ENCODE peak calls at places on chromosome 1, in five cellular contexts. One of them, this sample, is unnamed. For H3K36me3 and H3K9me3, the result is how much of the 10 kb centered on the place peaks cover.

GRCh38 chr1:160707171-160708109 is 4.2 kb downstream of the CD48 start:
- DNase-seq in esophagus squamous epithelium: no peak
- DNase-seq in IMR-90: no peak
- DNase-seq in neural progenitor cell: no peak
- DNase-seq in mucosa of descending colon: no peak
- DNase-seq in this sample: no peak

GRCh38 chr1:33563702-33564101 is 91.3 kb downstream of the ZSCAN20 start:
- DNase-seq in mucosa of descending colon: no peak
- DNase-seq in esophagus squamous epithelium: no peak
- DNase-seq in IMR-90: no peak
- DNase-seq in neural progenitor cell: no peak
- DNase-seq in this sample: no peak

GRCh38 chr1:23643668-23644554 is 47.7 kb upstream of the RPL11 start:
- DNase-seq in mucosa of descending colon: no peak
- DNase-seq in esophagus squamous epithelium: no peak
- DNase-seq in IMR-90: no peak
- DNase-seq in neural progenitor cell: peak
- DNase-seq in this sample: no peak

GRCh38 chr1:62800825-62801306 is 16.9 kb downstream of the ATG4C start:
- DNase-seq in esophagus squamous epithelium: no peak
- DNase-seq in neural progenitor cell: no peak
- DNase-seq in mucosa of descending colon: no peak
- DNase-seq in IMR-90: peak
- DNase-seq in this sample: no peak

GRCh38 chr1:220750126-220750525 is 2.0 kb downstream of the MTARC2 start:
- DNase-seq in esophagus squamous epithelium: no peak
- DNase-seq in mucosa of descending colon: no peak
- DNase-seq in neural progenitor cell: no peak
- DNase-seq in IMR-90: no peak
- DNase-seq in this sample: no peak

GRCh38 chr1:99003911-99004269 is 771 bp downstream of the PLPPR5 start:
- DNase-seq in mucosa of descending colon: no peak
- DNase-seq in esophagus squamous epithelium: no peak
- DNase-seq in IMR-90: no peak
- DNase-seq in neural progenitor cell: peak
- DNase-seq in this sample: no peak

GRCh38 chr1:177246710-177247588 is 76.2 kb downstream of the BRINP2 start:
- DNase-seq in IMR-90: no peak
- DNase-seq in mucosa of descending colon: no peak
- DNase-seq in neural progenitor cell: peak
- DNase-seq in esophagus squamous epithelium: no peak
- DNase-seq in this sample: peak

GRCh38 chr1:92882817-92883216 is 51.0 kb downstream of the RPL5 start:
- DNase-seq in neural progenitor cell: no peak
- DNase-seq in IMR-90: no peak
- DNase-seq in mucosa of descending colon: no peak
- DNase-seq in esophagus squamous epithelium: no peak
- DNase-seq in this sample: peak

GRCh38 chr1:203507227-203507626 is 13.3 kb downstream of the OPTC start:
- DNase-seq in neural progenitor cell: no peak
- DNase-seq in mucosa of descending colon: no peak
- DNase-seq in esophagus squamous epithelium: no peak
- DNase-seq in IMR-90: peak
- DNase-seq in this sample: peak

GRCh38 chr1:43358746-43359693 is at the start of gene CDC20:
- DNase-seq in mucosa of descending colon: peak
- DNase-seq in neural progenitor cell: peak
- DNase-seq in esophagus squamous epithelium: peak
- DNase-seq in IMR-90: peak
- DNase-seq in this sample: peak

GRCh38 chr1:46372440-46372839 is 21.7 kb upstream of the FAAH start:
- DNase-seq in mucosa of descending colon: no peak
- DNase-seq in neural progenitor cell: no peak
- DNase-seq in IMR-90: no peak
- DNase-seq in esophagus squamous epithelium: no peak
- DNase-seq in this sample: no peak

GRCh38 chr1:174747613-174748012 is 252.1 kb upstream of the CACYBP start:
- DNase-seq in esophagus squamous epithelium: no peak
- DNase-seq in IMR-90: no peak
- DNase-seq in mucosa of descending colon: no peak
- DNase-seq in neural progenitor cell: no peak
- DNase-seq in this sample: no peak

GRCh38 chr1:204125759-204126351 is 26.0 kb downstream of the ETNK2 start:
- DNase-seq in mucosa of descending colon: no peak
- DNase-seq in neural progenitor cell: no peak
- DNase-seq in IMR-90: no peak
- DNase-seq in esophagus squamous epithelium: no peak
- DNase-seq in this sample: no peak

GRCh38 chr1:183543619-183544204 is 46.5 kb downstream of the NCF2 start:
- DNase-seq in mucosa of descending colon: no peak
- DNase-seq in IMR-90: peak
- DNase-seq in esophagus squamous epithelium: no peak
- DNase-seq in neural progenitor cell: peak
- DNase-seq in this sample: no peak

GRCh38 chr1:183699643-183700160 is 46.6 kb upstream of the APOBEC4 start:
- DNase-seq in neural progenitor cell: peak
- DNase-seq in mucosa of descending colon: no peak
- DNase-seq in esophagus squamous epithelium: no peak
- DNase-seq in IMR-90: peak
- DNase-seq in this sample: no peak

GRCh38 chr1:93148001-93148400 is 32.2 kb downstream of the TMED5 start:
- DNase-seq in mucosa of descending colon: no peak
- DNase-seq in IMR-90: peak
- DNase-seq in esophagus squamous epithelium: no peak
- DNase-seq in neural progenitor cell: no peak
- DNase-seq in this sample: no peak

GRCh38 chr1:70890408-70890807 is 157.2 kb downstream of the PTGER3 start:
- DNase-seq in IMR-90: no peak
- DNase-seq in mucosa of descending colon: no peak
- DNase-seq in esophagus squamous epithelium: no peak
- DNase-seq in neural progenitor cell: no peak
- DNase-seq in this sample: no peak

GRCh38 chr1:211007830-211008229 is 126.1 kb downstream of the KCNH1 start:
- DNase-seq in esophagus squamous epithelium: no peak
- DNase-seq in mucosa of descending colon: no peak
- DNase-seq in IMR-90: no peak
- DNase-seq in neural progenitor cell: no peak
- DNase-seq in this sample: no peak

GRCh38 chr1:153616885-153617428 is 832 bp upstream of the S100A14 start:
- DNase-seq in mucosa of descending colon: no peak
- DNase-seq in IMR-90: no peak
- DNase-seq in esophagus squamous epithelium: no peak
- DNase-seq in neural progenitor cell: no peak
- DNase-seq in this sample: no peak

GRCh38 chr1:153614189-153614900 is 1.4 kb upstream of the S100A16 start:
- DNase-seq in IMR-90: no peak
- DNase-seq in esophagus squamous epithelium: no peak
- DNase-seq in neural progenitor cell: no peak
- DNase-seq in mucosa of descending colon: peak
- DNase-seq in this sample: no peak

GRCh38 chr1:153616144-153616884 is at the start of gene S100A14:
- DNase-seq in esophagus squamous epithelium: no peak
- DNase-seq in mucosa of descending colon: peak
- DNase-seq in neural progenitor cell: no peak
- DNase-seq in IMR-90: no peak
- DNase-seq in this sample: no peak

GRCh38 chr1:153614906-153615305 is 1.2 kb downstream of the S100A14 start:
- DNase-seq in IMR-90: no peak
- DNase-seq in neural progenitor cell: no peak
- DNase-seq in mucosa of descending colon: peak
- DNase-seq in esophagus squamous epithelium: no peak
- DNase-seq in this sample: no peak

GRCh38 chr1:153615406-153615805 is 719 bp downstream of the S100A14 start:
- DNase-seq in mucosa of descending colon: peak
- DNase-seq in neural progenitor cell: no peak
- DNase-seq in esophagus squamous epithelium: no peak
- DNase-seq in IMR-90: no peak
- DNase-seq in this sample: no peak
- H3K4me3 ChIP-seq in mucosa of descending colon: no peak
- H3K4me3 ChIP-seq in neural progenitor cell: no peak
- H3K4me3 ChIP-seq in esophagus squamous epithelium: peak
- H3K4me3 ChIP-seq in IMR-90: no peak
- H3K4me3 ChIP-seq in this sample: no peak

DNA sequence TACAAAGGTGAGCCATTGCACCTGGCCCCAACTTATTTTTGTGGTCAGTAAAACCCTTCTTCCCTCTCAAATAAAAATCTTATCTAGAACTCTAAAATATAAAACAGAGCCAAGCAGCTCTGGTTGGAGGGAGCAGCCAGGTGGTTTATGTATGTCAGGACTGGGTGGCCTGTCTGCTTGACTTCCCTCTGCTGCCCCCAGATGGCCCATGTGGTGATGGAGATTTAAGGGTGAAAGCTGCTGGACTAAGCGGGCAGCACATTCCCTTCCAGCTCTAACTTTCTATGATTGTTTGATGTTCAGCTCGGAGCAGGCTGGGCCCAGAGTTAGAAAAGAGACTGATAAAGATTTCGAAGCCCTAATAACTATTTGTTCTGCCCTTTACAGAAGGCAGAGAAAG is 11.9 kb upstream of the PAQR6 start:
- DNase-seq in IMR-90: no peak
- DNase-seq in mucosa of descending colon: no peak
- DNase-seq in esophagus squamous epithelium: no peak
- DNase-seq in neural progenitor cell: peak
- DNase-seq in this sample: no peak
- H3K36me3 ChIP-seq in IMR-90: half or more
- H3K36me3 ChIP-seq in mucosa of descending colon: under half
- H3K36me3 ChIP-seq in esophagus squamous epithelium: half or more
- H3K36me3 ChIP-seq in neural progenitor cell: under half
- H3K36me3 ChIP-seq in this sample: half or more

DNA sequence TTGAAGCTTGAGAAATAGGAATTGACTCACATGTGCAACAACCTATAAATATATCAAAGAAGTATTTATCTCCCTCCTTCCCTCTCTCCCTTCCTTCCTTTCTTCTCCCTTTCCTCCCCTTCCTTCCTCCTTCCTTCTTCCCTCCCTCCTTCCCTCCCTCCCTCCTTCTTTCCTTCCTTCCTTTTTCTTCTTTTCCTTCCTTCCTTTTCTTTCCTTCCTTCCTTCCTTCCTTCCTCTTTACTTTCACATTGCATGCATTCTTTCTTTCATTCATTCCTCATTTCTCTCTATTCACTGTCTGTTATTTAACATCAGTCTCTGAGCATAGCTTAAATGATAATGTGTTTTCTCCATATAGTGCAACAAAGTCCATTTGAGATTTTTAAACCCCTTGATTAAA is 214.2 kb downstream of the CHRM3 start:
- DNase-seq in mucosa of descending colon: no peak
- DNase-seq in neural progenitor cell: no peak
- DNase-seq in IMR-90: no peak
- DNase-seq in esophagus squamous epithelium: no peak
- DNase-seq in this sample: no peak
- H3K9me3 ChIP-seq in mucosa of descending colon: under half
- H3K9me3 ChIP-seq in neural progenitor cell: under half
- H3K9me3 ChIP-seq in IMR-90: under half
- H3K9me3 ChIP-seq in esophagus squamous epithelium: under half
- H3K9me3 ChIP-seq in this sample: under half

GRCh38 chr1:161962094-161962887 is 61.4 kb downstream of the OLFML2B start:
- DNase-seq in IMR-90: peak
- DNase-seq in mucosa of descending colon: no peak
- DNase-seq in esophagus squamous epithelium: no peak
- DNase-seq in neural progenitor cell: no peak
- DNase-seq in this sample: peak
- H3K4me3 ChIP-seq in IMR-90: peak
- H3K4me3 ChIP-seq in mucosa of descending colon: no peak
- H3K4me3 ChIP-seq in esophagus squamous epithelium: peak
- H3K4me3 ChIP-seq in neural progenitor cell: no peak
- H3K4me3 ChIP-seq in this sample: peak